ENCODE peak calls at places on chromosome 10, in five cellular contexts. U is uterus, Y is mucosa of descending colon, Z is fibroblast of lung, S is RWPE2. B is an unnamed sample. For H3K4me1, the result is how much of the 10 kb centered on the place peaks cover.

GRCh38 chr10:34760606-34761005 is 54.5 kb downstream of the PARD3 start:
- DNase-seq in Y (no peak), U (no peak), Z (no peak), S (no peak), B (no peak)

GRCh38 chr10:105023706-105024105 is 382.6 kb downstream of the SORCS3 start:
- DNase-seq in Z (no peak), S (no peak), U (no peak), Y (no peak), B (no peak)

GRCh38 chr10:26860026-26860541 is 674 bp downstream of the ABI1 start:
- DNase-seq in U (peak), Y (peak), Z (peak), S (peak), B (peak)

GRCh38 chr10:80199828-80200227 is 5.5 kb downstream of the ANXA11 start:
- DNase-seq in S (no peak), Z (peak), Y (peak), U (peak), B (peak)

GRCh38 chr10:48449501-48450232 is 143.2 kb downstream of the MAPK8 start:
- DNase-seq in U (no peak), Y (no peak), S (peak), Z (no peak), B (no peak)

GRCh38 chr10:70903262-70903921 is 15.0 kb upstream of the PCBD1 start:
- DNase-seq in S (no peak), U (peak), Z (peak), Y (peak), B (peak)

GRCh38 chr10:18400201-18400910 is 251.0 kb downstream of the NSUN6 start:
- DNase-seq in Z (peak), U (no peak), Y (peak), S (no peak), B (peak)

GRCh38 chr10:103855424-103855823 is at the start of gene SH3PXD2A:
- DNase-seq in Y (peak), U (peak), S (no peak), Z (peak), B (peak)

GRCh38 chr10:29955308-29955935 is 104.0 kb downstream of the JCAD start:
- DNase-seq in U (no peak), Z (no peak), S (no peak), Y (no peak), B (no peak)

GRCh38 chr10:69202332-69202731 is 17.8 kb upstream of the HKDC1 start:
- DNase-seq in Z (peak), S (no peak), Y (no peak), U (no peak), B (no peak)

GRCh38 chr10:24209421-24209770 is 458 bp downstream of the KIAA1217 start:
- DNase-seq in Z (peak), S (no peak), Y (no peak), U (no peak), B (peak)

GRCh38 chr10:104589871-104590270 is 51.2 kb upstream of the SORCS3 start:
- DNase-seq in Y (no peak), S (no peak), U (no peak), Z (peak), B (no peak)

GRCh38 chr10:7475046-7475860 is 64.4 kb upstream of the SFMBT2 start:
- DNase-seq in Y (no peak), S (no peak), U (peak), Z (peak), B (peak)

GRCh38 chr10:112382539-112383235 is 8.8 kb downstream of the ACSL5 start:
- DNase-seq in Y (no peak), S (no peak), Z (no peak), U (no peak), B (no peak)

GRCh38 chr10:132140167-132140925 is 46.4 kb upstream of the DPYSL4 start:
- DNase-seq in S (peak), Y (no peak), Z (no peak), U (no peak), B (no peak)

GRCh38 chr10:7399533-7399932 is 11.3 kb downstream of the SFMBT2 start:
- DNase-seq in S (no peak), Y (no peak), Z (no peak), U (no peak), B (no peak)

GRCh38 chr10:14852236-14852635 is 14.1 kb downstream of the HSPA14 start:
- DNase-seq in Z (no peak), Y (no peak), S (no peak), U (no peak), B (no peak)

GRCh38 chr10:18607979-18608378 is 43.4 kb downstream of the NSUN6 start:
- DNase-seq in Y (no peak), U (no peak), Z (no peak), S (no peak), B (no peak)

GRCh38 chr10:21184216-21184615 is 287.1 kb upstream of the NEBL start:
- DNase-seq in S (no peak), Y (no peak), U (no peak), Z (peak), B (no peak)

GRCh38 chr10:87694011-87694794 is 34.5 kb downstream of the PAPSS2 start:
- DNase-seq in S (no peak), Z (no peak), U (no peak), Y (peak), B (no peak)

GRCh38 chr10:117168729-117169128 is 28.6 kb upstream of the KCNK18 start:
- DNase-seq in U (no peak), Y (no peak), S (no peak), Z (no peak), B (no peak)

GRCh38 chr10:122132331-122132755 is 138.8 kb upstream of the BTBD16 start:
- DNase-seq in S (no peak), U (no peak), Z (no peak), Y (no peak), B (no peak)

GRCh38 chr10:122957474-122957873 is 3.4 kb upstream of the C10orf88 start:
- DNase-seq in S (no peak), U (no peak), Y (no peak), Z (no peak), B (no peak)

GRCh38 chr10:132616170-132616994 is 78.8 kb downstream of the INPP5A start:
- DNase-seq in U (peak), Z (no peak), S (peak), Y (no peak), B (no peak)

GRCh38 chr10:24483701-24484100 is 240.0 kb downstream of the ARHGAP21 start:
- DNase-seq in Y (peak), S (peak), Z (peak), U (no peak), B (peak)

GRCh38 chr10:73956476-73957338 is 41.2 kb upstream of the VCL start:
- DNase-seq in U (no peak), Y (no peak), Z (peak), S (no peak), B (no peak)

GRCh38 chr10:125155101-125155500 is 5.3 kb downstream of the CTBP2 start:
- DNase-seq in S (no peak), U (no peak), Z (no peak), Y (peak), B (no peak)

GRCh38 chr10:44818721-44819127 is 92.4 kb upstream of the TMEM72 start:
- DNase-seq in U (no peak), S (no peak), Z (no peak), Y (no peak), B (no peak)

GRCh38 chr10:98295907-98296306 is 27.9 kb upstream of the LOXL4 start:
- DNase-seq in Y (no peak), Z (peak), S (no peak), U (no peak), B (no peak)

GRCh38 chr10:51629969-51630617 is 69.3 kb downstream of the CSTF2T start:
- DNase-seq in Z (peak), S (no peak), Y (no peak), U (peak), B (peak)

GRCh38 chr10:113434315-113434714 is 118.5 kb upstream of the HABP2 start:
- DNase-seq in U (no peak), Z (no peak), S (no peak), Y (no peak), B (peak)

GRCh38 chr10:133083422-133084100 is 4.2 kb upstream of the ADGRA1 start:
- DNase-seq in Y (no peak), U (no peak), S (no peak), Z (no peak), B (no peak)

GRCh38 chr10:97722980-97723379 is 9.4 kb downstream of the MARVELD1 start:
- DNase-seq in S (no peak), Y (no peak), U (no peak), Z (no peak), B (no peak)

GRCh38 chr10:118264252-118264651 is 77.9 kb downstream of the FAM204A start:
- DNase-seq in Y (no peak), S (no peak), U (no peak), Z (no peak), B (no peak)

GRCh38 chr10:129581836-129582235 is 114.8 kb downstream of the MGMT start:
- DNase-seq in U (no peak), Z (no peak), Y (no peak), S (no peak), B (no peak)

GRCh38 chr10:92990615-92991014 is 70.0 kb upstream of the CYP26C1 start:
- DNase-seq in Z (no peak), U (no peak), S (no peak), Y (no peak), B (no peak)

GRCh38 chr10:92997620-92998019 is 63.0 kb upstream of the CYP26C1 start:
- DNase-seq in Z (no peak), S (no peak), Y (no peak), U (no peak), B (no peak)

GRCh38 chr10:92993671-92994304 is 66.8 kb upstream of the CYP26C1 start:
- DNase-seq in Z (no peak), S (no peak), Y (no peak), U (no peak), B (no peak)

GRCh38 chr10:92995509-92995908 is 65.1 kb upstream of the CYP26C1 start:
- DNase-seq in Y (no peak), Z (no peak), U (no peak), S (no peak), B (no peak)
- H3K4me3 ChIP-seq in Y (no peak), Z (no peak), U (no peak), S (no peak), B (no peak)

DNA sequence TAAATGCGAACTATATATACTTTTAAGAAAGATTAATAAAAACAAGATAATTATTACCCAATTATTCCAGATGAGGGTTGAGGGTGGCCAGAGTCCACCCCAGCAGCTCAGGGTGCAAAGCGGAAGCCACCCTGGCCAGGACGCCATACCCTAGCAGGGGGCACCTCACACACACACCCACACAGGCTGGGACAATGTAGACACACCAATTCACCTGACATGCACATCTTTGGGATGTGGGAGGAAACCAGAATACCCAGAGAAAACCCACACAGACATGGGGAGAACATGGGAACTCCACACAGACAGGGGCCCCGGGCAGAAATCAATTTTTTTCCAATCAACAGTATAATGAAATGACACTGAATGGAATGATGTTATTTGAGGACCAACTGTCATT is 86.0 kb downstream of the RTKN2 start:
- DNase-seq in Z (no peak), S (no peak), Y (no peak), U (no peak), B (no peak)
- H3K4me1 ChIP-seq in Z (under half), S (under half), Y (under half), U (under half), B (under half)

GRCh38 chr10:59360605-59361515 is 1.5 kb downstream of the FAM13C start:
- DNase-seq in U (no peak), Y (no peak), S (no peak), Z (no peak), B (no peak)

GRCh38 chr10:59362184-59362966 is at the start of gene FAM13C:
- DNase-seq in S (peak), U (peak), Y (peak), Z (peak), B (peak)

GRCh38 chr10:59361659-59362183 is 628 bp downstream of the FAM13C start:
- DNase-seq in Y (no peak), Z (no peak), U (no peak), S (no peak), B (no peak)

GRCh38 chr10:59362991-59363390 is 642 bp upstream of the FAM13C start:
- DNase-seq in U (peak), Z (peak), S (no peak), Y (peak), B (peak)

GRCh38 chr10:59363446-59363958 is 1.2 kb upstream of the FAM13C start:
- DNase-seq in Z (no peak), U (no peak), S (no peak), Y (no peak), B (no peak)
- H3K4me3 ChIP-seq in Z (no peak), U (no peak), S (no peak), Y (no peak), B (no peak)

GRCh38 chr10:77707570-77707969 is 70.0 kb upstream of the KCNMA1 start:
- DNase-seq in Z (no peak), S (no peak), Y (no peak), U (no peak), B (no peak)
- H3K4me1 ChIP-seq in Z (under half), S (under half), Y (under half), U (under half), B (under half)

GRCh38 chr10:126207313-126207771 is 180.9 kb downstream of the ADAM12 start:
- DNase-seq in U (no peak), Z (peak), Y (no peak), S (no peak), B (no peak)
- H3K4me3 ChIP-seq in U (no peak), Z (no peak), Y (no peak), S (no peak), B (no peak)